ENCODE peak calls at places on chromosomes 3 and 15, in ten cellular contexts. C, F, M, P, Q, Y, W, B, T and E are unnamed samples.

GRCh38 chr15:100200287-100200772 is 141.4 kb downstream of the ADAMTS17 start:
- DNase-seq in F (no peak), C (no peak), P (no peak), Q (no peak), T (no peak), Y (no peak), W (no peak), M (no peak), B (no peak), E (peak; percentile 58)

GRCh38 chr3:156642750-156643728 is 31.4 kb upstream of the TIPARP start:
- DNase-seq in W (no peak), F (peak; percentile 42), Y (no peak), P (no peak), Q (no peak), B (no peak), M (no peak), C (no peak), T (no peak), E (no peak)

GRCh38 chr15:37709669-37710068 is 224.8 kb upstream of the TMCO5A start:
- DNase-seq in F (no peak), W (no peak), C (no peak), B (no peak), Q (no peak), Y (no peak), T (no peak), P (no peak), M (no peak), E (no peak)

GRCh38 chr15:51907136-51907862 is 64.3 kb downstream of the LEO1 start:
- DNase-seq in M (peak; percentile 42), Y (no peak), P (peak; percentile 49), T (no peak), Q (peak; percentile 58), C (no peak), F (peak; percentile 47), B (no peak), W (no peak), E (no peak)

GRCh38 chr3:13364602-13365271 is 55.4 kb downstream of the NUP210 start:
- DNase-seq in W (no peak), T (no peak), M (peak; percentile 41), F (no peak), C (no peak), B (no peak), Y (no peak), Q (peak; percentile 28), P (no peak), E (no peak)

GRCh38 chr15:26848498-26848897 is 18.4 kb upstream of the GABRA5 start:
- DNase-seq in C (no peak), B (no peak), P (no peak), F (no peak), Y (no peak), W (no peak), Q (no peak), M (no peak), T (no peak), E (no peak)

GRCh38 chr15:80823995-80824394 is 44.8 kb downstream of the CEMIP start:
- DNase-seq in M (no peak), C (no peak), T (no peak), P (no peak), Y (no peak), Q (no peak), F (no peak), B (no peak), W (no peak), E (no peak)

GRCh38 chr15:48424076-48424475 is 92.8 kb downstream of the DUT start:
- DNase-seq in W (no peak), B (no peak), Q (no peak), Y (no peak), F (peak; percentile 45), P (no peak), M (peak; percentile 72), T (no peak), C (no peak), E (no peak)

GRCh38 chr15:39486546-39487081 is 94.3 kb upstream of the THBS1 start:
- DNase-seq in W (no peak), C (no peak), Q (no peak), P (no peak), T (no peak), Y (no peak), M (peak; percentile 66), F (peak; percentile 48), B (no peak), E (no peak)

GRCh38 chr3:66220602-66221377 is at the start of gene SLC25A26:
- DNase-seq in M (peak; percentile 95), C (peak; percentile 97), F (peak; percentile 96), Q (peak; percentile 96), B (peak; percentile 94), P (peak; percentile 93), T (peak; percentile 96), Y (peak; percentile 97), W (peak; percentile 93), E (peak; percentile 97)

GRCh38 chr3:167736264-167736787 is 805 bp downstream of the SERPINI1 start:
- DNase-seq in B (no peak), C (no peak), Q (no peak), W (no peak), Y (no peak), T (no peak), F (no peak), P (no peak), M (no peak), E (no peak)
- H3K4me3 ChIP-seq in B (peak overlapping the region; percentile 79), C (peak overlapping the region; percentile 81), Q (peak overlapping the region; percentile 93), W (peak overlapping the region; percentile 96), Y (peak overlapping the region; percentile 78), T (peak overlapping the region; percentile 77), F (peak overlapping the region; percentile 92), P (peak overlapping the region; percentile 89), M (peak overlapping the region; percentile 57), E (no peak overlapping the region)

GRCh38 chr3:186930143-186930638 is at the start of gene ST6GAL1:
- DNase-seq in Y (peak; percentile 73), T (peak; percentile 38), B (peak; percentile 62), Q (peak; percentile 49), W (peak; percentile 55), F (peak; percentile 66), P (peak; percentile 45), C (peak; percentile 85), M (peak; percentile 37), E (peak; percentile 91)
- TF ChIP-seq CTCF in Y (peak; percentile 51), T (no peak), B (no peak), Q (peak; percentile 60), W (peak; percentile 40), F (peak; percentile 60), P (peak; percentile 19), C (peak; percentile 49), M (no peak), E (no peak)

GRCh38 chr3:186971578-186971977 is 41.3 kb downstream of the ST6GAL1 start:
- DNase-seq in T (no peak), Y (peak; percentile 80), M (no peak), B (no peak), Q (no peak), P (no peak), W (no peak), F (no peak), C (no peak), E (no peak)

GRCh38 chr3:186976802-186977201 is 46.5 kb downstream of the ST6GAL1 start:
- DNase-seq in Y (no peak), W (no peak), M (no peak), T (no peak), B (no peak), Q (no peak), P (no peak), F (no peak), C (no peak), E (no peak)

GRCh38 chr3:186975726-186976125 is 45.4 kb downstream of the ST6GAL1 start:
- DNase-seq in C (no peak), Y (no peak), M (no peak), T (no peak), W (no peak), P (no peak), Q (no peak), B (no peak), F (no peak), E (no peak)

GRCh38 chr3:186973702-186974101 is 43.4 kb downstream of the ST6GAL1 start:
- DNase-seq in T (no peak), F (no peak), W (no peak), P (no peak), M (no peak), B (no peak), Q (no peak), C (no peak), Y (no peak), E (no peak)

DNA sequence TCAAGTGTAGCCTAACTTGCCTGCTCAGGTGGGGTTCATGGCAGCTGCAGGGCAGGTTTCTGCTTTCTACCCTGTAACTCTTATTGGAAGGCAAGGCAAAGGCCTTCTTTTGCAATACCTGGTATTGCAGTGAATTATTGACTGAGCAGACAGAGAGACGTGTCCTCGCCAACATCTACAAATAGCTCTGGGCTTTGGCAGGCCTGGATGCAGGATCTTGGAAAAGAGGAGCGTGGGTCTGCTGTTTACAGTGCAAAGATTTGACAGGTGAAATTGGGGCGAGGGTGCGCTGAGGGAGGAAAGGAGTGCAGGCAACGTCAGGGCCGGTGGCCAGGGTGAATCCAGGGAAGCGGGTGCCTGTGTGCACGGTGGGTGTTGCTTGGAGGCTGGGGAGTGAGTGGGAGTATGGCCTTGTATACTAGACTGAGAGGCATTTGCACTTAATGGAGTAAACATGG is 44.5 kb downstream of the ST6GAL1 start:
- DNase-seq in F (no peak), Q (no peak), M (no peak), P (no peak), T (no peak), W (no peak), B (peak; percentile 36), C (peak; percentile 57), Y (no peak), E (no peak)
- H3K4me3 ChIP-seq in F (no peak overlapping the region), Q (no peak overlapping the region), M (no peak overlapping the region), P (no peak overlapping the region), T (no peak overlapping the region), W (no peak overlapping the region), B (no peak overlapping the region), C (no peak overlapping the region), Y (no peak overlapping the region), E (no peak overlapping the region)

GRCh38 chr15:90396321-90396720 is 8.3 kb downstream of the IQGAP1 start:
- DNase-seq in C (no peak), F (no peak), Y (no peak), M (no peak), P (no peak), Q (no peak), T (no peak), W (no peak), B (no peak), E (no peak)
- TF ChIP-seq CTCF in C (no peak), F (no peak), Y (no peak), M (no peak), P (no peak), Q (no peak), T (no peak), W (no peak), B (no peak), E (no peak)

GRCh38 chr15:84975871-84976351 is 5.7 kb upstream of the PDE8A start:
- DNase-seq in C (no peak), P (no peak), F (no peak), W (no peak), Y (no peak), T (no peak), M (no peak), B (no peak), Q (no peak), E (no peak)
- H3K4me3 ChIP-seq in C (no peak overlapping the region), P (no peak overlapping the region), F (no peak overlapping the region), W (no peak overlapping the region), Y (no peak overlapping the region), T (no peak overlapping the region), M (no peak overlapping the region), B (no peak overlapping the region), Q (no peak overlapping the region), E (no peak overlapping the region)